ENCODE peak calls at places on chromosomes 1 and 21, in ten cellular contexts. M is lung microvascular endothelial cell; Y is stimulated activated naive CD8-positive, alpha-beta T cell treated with anti-CD3 and anti-CD28 coated beads, Interleukin-15, Interleukin-2, amounts not matched to agents 100 U/mL and 50 U/mL, for 24 hours; R is HTR-8/SVneo; J is tibial artery; B is uterus; U is PC-3; E is A172; X is brain microvascular endothelial cell; N is nephron progenitor cell. S is an unnamed sample.

GRCh38 chr1:216553766-216554165 is 130.5 kb upstream of the USH2A start:
- DNase-seq in X (no peak), Y (no peak), N (no peak), R (no peak), E (no peak), U (no peak), J (no peak), M (no peak), B (no peak), S (no peak)

GRCh38 chr21:38525454-38525853 is 27.2 kb upstream of the ERG start:
- DNase-seq in X (no peak), U (peak; percentile 28), Y (no peak), M (no peak), B (no peak), N (no peak), E (no peak), J (no peak), R (no peak), S (no peak)

GRCh38 chr1:150621497-150622113 is 7.8 kb downstream of the ENSA start:
- DNase-seq in Y (peak; percentile 49), N (peak; percentile 28), J (peak; percentile 79), X (peak; percentile 74), E (peak; percentile 52), R (peak; percentile 22), B (peak; percentile 52), U (peak; percentile 58), M (peak; percentile 86), S (no peak)

GRCh38 chr1:153520818-153521476 is 14.8 kb downstream of the S100A6 start:
- DNase-seq in B (no peak), N (no peak), X (no peak), Y (no peak), J (no peak), U (peak; percentile 46), R (no peak), M (no peak), E (no peak), S (no peak)

GRCh38 chr1:149993764-149994163 is 16.8 kb downstream of the OTUD7B start:
- DNase-seq in B (no peak), R (no peak), X (no peak), J (no peak), U (no peak), M (no peak), N (no peak), Y (no peak), E (no peak), S (no peak)

GRCh38 chr1:215104283-215104682 is 21.7 kb downstream of the KCNK2 start:
- DNase-seq in B (no peak), M (no peak), U (peak; percentile 27), E (no peak), X (no peak), N (no peak), J (no peak), Y (no peak), R (no peak), S (no peak)

GRCh38 chr1:109011335-109011734 is 30.6 kb downstream of the WDR47 start:
- DNase-seq in R (no peak), Y (no peak), X (peak; percentile 16), J (no peak), U (no peak), B (no peak), M (no peak), E (no peak), N (no peak), S (no peak)

GRCh38 chr1:73800376-73800775 is 397.6 kb downstream of the LRRIQ3 start:
- DNase-seq in X (no peak), M (no peak), B (no peak), N (no peak), E (peak; percentile 16), Y (no peak), R (no peak), U (peak; percentile 92), J (no peak), S (no peak)

GRCh38 chr1:240169188-240169587 is 77.5 kb downstream of the FMN2 start:
- DNase-seq in Y (no peak), M (peak; percentile 38), E (peak; percentile 28), N (no peak), X (peak; percentile 22), B (no peak), J (no peak), R (peak; percentile 21), U (peak; percentile 69), S (no peak)

GRCh38 chr1:117719004-117719403 is 113.2 kb downstream of the TENT5C start:
- DNase-seq in X (no peak), R (no peak), M (no peak), J (no peak), E (no peak), U (no peak), N (no peak), Y (no peak), B (no peak), S (no peak)

GRCh38 chr1:14698206-14698605 is 99.7 kb downstream of the KAZN start:
- DNase-seq in N (no peak), J (no peak), Y (no peak), M (no peak), U (no peak), E (no peak), B (no peak), R (no peak), X (no peak), S (no peak)

GRCh38 chr1:160651428-160652064 is 4.7 kb upstream of the SLAMF1 start:
- DNase-seq in X (no peak), R (no peak), B (no peak), J (no peak), M (no peak), U (no peak), E (no peak), N (no peak), Y (no peak), S (no peak)

GRCh38 chr1:63877021-63877767 is 103.4 kb downstream of the ROR1 start:
- DNase-seq in E (no peak), M (no peak), U (peak; percentile 73), R (no peak), X (no peak), B (no peak), J (no peak), Y (no peak), N (no peak), S (no peak)

GRCh38 chr1:203360772-203361171 is 9.8 kb upstream of the FMOD start:
- DNase-seq in N (no peak), J (no peak), U (no peak), R (no peak), X (no peak), Y (no peak), B (no peak), E (no peak), M (no peak), S (peak; percentile 9)

GRCh38 chr21:31347435-31348032 is 3.5 kb upstream of the TIAM1 start:
- DNase-seq in E (peak; percentile 71), M (peak; percentile 33), X (peak; percentile 53), B (no peak), R (no peak), J (no peak), Y (no peak), N (no peak), U (peak; percentile 84), S (no peak)

GRCh38 chr1:209866201-209866600 is 38.4 kb downstream of the UTP25 start:
- DNase-seq in X (no peak), M (no peak), E (no peak), N (no peak), Y (no peak), B (no peak), J (no peak), U (no peak), R (no peak), S (no peak)

S was measured in ovary.